ENCODE peak calls at places on chromosomes 11 and 22, in four cellular contexts. One of them, this sample, is unnamed.
A peak's percentile ranks its signal among the peaks of the same experiment; 100 is the strongest.

GRCh38 chr22:25816522-25817059 is 74.6 kb downstream of the MYO18B start:
- DNase-seq in CD4-positive, alpha-beta T cell: no peak
- DNase-seq in kidney epithelial cell: no peak
- DNase-seq in AG04449: no peak
- DNase-seq in this sample: no peak

GRCh38 chr22:27655582-27656185 is 145.9 kb downstream of the MN1 start:
- DNase-seq in AG04449: no peak
- DNase-seq in kidney epithelial cell: no peak
- DNase-seq in CD4-positive, alpha-beta T cell: no peak
- DNase-seq in this sample: no peak

GRCh38 chr22:24588370-24588755 is 4.5 kb downstream of the LRRC75B start:
- DNase-seq in CD4-positive, alpha-beta T cell: no peak
- DNase-seq in kidney epithelial cell: no peak
- DNase-seq in AG04449: no peak
- DNase-seq in this sample: no peak

GRCh38 chr11:86940122-86940777 is 14.9 kb downstream of the FZD4 start:
- DNase-seq in kidney epithelial cell: no peak
- DNase-seq in AG04449: no peak
- DNase-seq in CD4-positive, alpha-beta T cell: no peak
- DNase-seq in this sample: no peak

GRCh38 chr11:33936745-33937612 is 45.1 kb upstream of the LMO2 start:
- DNase-seq in kidney epithelial cell: no peak
- DNase-seq in CD4-positive, alpha-beta T cell: no peak
- DNase-seq in AG04449: no peak
- DNase-seq in this sample: no peak

GRCh38 chr11:61554172-61554988 is 26.5 kb downstream of the SYT7 start:
- DNase-seq in AG04449: no peak
- DNase-seq in CD4-positive, alpha-beta T cell: no peak
- DNase-seq in kidney epithelial cell: no peak
- DNase-seq in this sample: no peak

GRCh38 chr11:125624756-125625213 is at the start of gene CHEK1:
- DNase-seq in CD4-positive, alpha-beta T cell: no peak
- DNase-seq in AG04449: no peak
- DNase-seq in kidney epithelial cell: no peak
- DNase-seq in this sample: no peak

GRCh38 chr11:84412862-84413261 is 1126.7 kb upstream of the CCDC90B start:
- DNase-seq in kidney epithelial cell: no peak
- DNase-seq in CD4-positive, alpha-beta T cell: no peak
- DNase-seq in AG04449: no peak
- DNase-seq in this sample: no peak

GRCh38 chr11:96151501-96151900 is 191.5 kb downstream of the MAML2 start:
- DNase-seq in kidney epithelial cell: no peak
- DNase-seq in AG04449: no peak
- DNase-seq in CD4-positive, alpha-beta T cell: no peak
- DNase-seq in this sample: no peak

GRCh38 chr22:37559901-37560681 is at the start of gene CDC42EP1:
- DNase-seq in AG04449: no peak
- DNase-seq in CD4-positive, alpha-beta T cell: no peak
- DNase-seq in kidney epithelial cell: no peak
- DNase-seq in this sample: no peak

GRCh38 chr11:29119116-29119515 is 897.7 kb downstream of the KCNA4 start:
- DNase-seq in AG04449: no peak
- DNase-seq in kidney epithelial cell: no peak
- DNase-seq in CD4-positive, alpha-beta T cell: no peak
- DNase-seq in this sample: no peak

GRCh38 chr11:120304526-120304925 is 20.6 kb upstream of the TLCD5 start:
- DNase-seq in AG04449: no peak
- DNase-seq in kidney epithelial cell: no peak
- DNase-seq in CD4-positive, alpha-beta T cell: no peak
- DNase-seq in this sample: peak; percentile 52

GRCh38 chr11:20207781-20208621 is 47.7 kb upstream of the DBX1 start:
- DNase-seq in CD4-positive, alpha-beta T cell: no peak
- DNase-seq in kidney epithelial cell: no peak
- DNase-seq in AG04449: no peak
- DNase-seq in this sample: no peak

GRCh38 chr11:78654866-78655265 is 80.2 kb upstream of the NARS2 start:
- DNase-seq in CD4-positive, alpha-beta T cell: no peak
- DNase-seq in AG04449: no peak
- DNase-seq in kidney epithelial cell: no peak
- DNase-seq in this sample: no peak

GRCh38 chr11:37689951-37690350 is 1091.9 kb upstream of the RAG2 start:
- DNase-seq in CD4-positive, alpha-beta T cell: no peak
- DNase-seq in kidney epithelial cell: no peak
- DNase-seq in AG04449: peak; percentile 16
- DNase-seq in this sample: no peak

GRCh38 chr11:47998733-47999359 is 18.5 kb downstream of the PTPRJ start:
- DNase-seq in CD4-positive, alpha-beta T cell: no peak
- DNase-seq in AG04449: no peak
- DNase-seq in kidney epithelial cell: peak; percentile 81
- DNase-seq in this sample: peak; percentile 90

GRCh38 chr11:129280027-129280811 is 88.1 kb upstream of the ARHGAP32 start:
- DNase-seq in kidney epithelial cell: no peak
- DNase-seq in CD4-positive, alpha-beta T cell: no peak
- DNase-seq in AG04449: no peak
- DNase-seq in this sample: no peak

GRCh38 chr11:75878968-75879367 is 64.0 kb downstream of the UVRAG start:
- DNase-seq in kidney epithelial cell: no peak
- DNase-seq in CD4-positive, alpha-beta T cell: no peak
- DNase-seq in AG04449: no peak
- DNase-seq in this sample: no peak

GRCh38 chr11:68584097-68584496 is 100.2 kb upstream of the GAL start:
- DNase-seq in CD4-positive, alpha-beta T cell: peak; percentile 28
- DNase-seq in kidney epithelial cell: no peak
- DNase-seq in AG04449: no peak
- DNase-seq in this sample: no peak

GRCh38 chr11:19753451-19754041 is 40.9 kb downstream of the NAV2 start:
- DNase-seq in AG04449: no peak
- DNase-seq in kidney epithelial cell: no peak
- DNase-seq in CD4-positive, alpha-beta T cell: no peak
- DNase-seq in this sample: no peak

GRCh38 chr11:95829580-95830259 is 39.4 kb downstream of the CEP57 start:
- DNase-seq in AG04449: no peak
- DNase-seq in kidney epithelial cell: no peak
- DNase-seq in CD4-positive, alpha-beta T cell: no peak
- DNase-seq in this sample: no peak

GRCh38 chr11:65672982-65673381 is 10.3 kb upstream of the RELA start:
- DNase-seq in CD4-positive, alpha-beta T cell: no peak
- DNase-seq in AG04449: no peak
- DNase-seq in kidney epithelial cell: no peak
- DNase-seq in this sample: no peak

DNA sequence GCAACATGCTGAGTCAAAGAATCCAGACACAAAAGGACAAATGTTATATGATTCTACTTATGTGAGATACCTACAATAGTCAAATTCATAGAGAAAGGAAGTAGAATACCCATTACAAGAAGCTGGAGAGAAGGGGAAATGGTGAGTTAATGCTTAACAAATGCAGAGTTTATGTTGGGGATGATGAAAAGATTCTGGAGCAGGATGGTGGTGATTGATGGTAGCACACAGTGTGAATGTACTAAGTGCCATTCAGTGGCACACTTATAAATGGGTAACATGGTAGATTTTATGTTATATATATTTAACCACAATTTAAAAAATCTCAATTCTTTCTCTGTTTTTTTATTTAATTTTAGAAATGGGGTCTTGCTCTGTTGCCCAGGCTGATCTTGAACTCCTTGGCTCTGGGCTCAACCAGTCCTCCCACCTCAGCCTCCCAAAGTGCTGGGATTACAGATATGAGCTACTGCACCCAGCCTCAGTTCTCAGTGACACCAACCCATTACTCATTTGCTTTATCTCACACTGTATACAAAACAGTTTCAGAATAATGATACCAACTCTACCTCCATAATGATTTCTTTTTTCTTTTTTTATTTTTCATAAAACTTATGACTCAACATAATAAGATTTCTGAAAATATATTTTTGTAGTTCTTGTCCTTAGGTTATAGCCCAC is 9.6 kb upstream of the RELA start:
- DNase-seq in AG04449: no peak
- DNase-seq in CD4-positive, alpha-beta T cell: no peak
- DNase-seq in kidney epithelial cell: no peak
- DNase-seq in this sample: no peak
- TF ChIP-seq CTCF in AG04449: no peak
- TF ChIP-seq CTCF in CD4-positive, alpha-beta T cell: no peak
- TF ChIP-seq CTCF in kidney epithelial cell: no peak
- TF ChIP-seq CTCF in this sample: no peak

GRCh38 chr22:40635940-40636379 is 559 bp downstream of the MRTFA start:
- DNase-seq in CD4-positive, alpha-beta T cell: no peak
- DNase-seq in kidney epithelial cell: no peak
- DNase-seq in AG04449: no peak
- DNase-seq in this sample: no peak

GRCh38 chr22:40638261-40638660 is 1.7 kb upstream of the MRTFA start:
- DNase-seq in AG04449: no peak
- DNase-seq in CD4-positive, alpha-beta T cell: no peak
- DNase-seq in kidney epithelial cell: no peak
- DNase-seq in this sample: no peak

GRCh38 chr22:40635008-40635939 is 1.2 kb downstream of the MRTFA start:
- DNase-seq in CD4-positive, alpha-beta T cell: no peak
- DNase-seq in AG04449: no peak
- DNase-seq in kidney epithelial cell: no peak
- DNase-seq in this sample: no peak

GRCh38 chr22:40636380-40637180 is at the start of gene MRTFA:
- DNase-seq in CD4-positive, alpha-beta T cell: peak; percentile 99
- DNase-seq in kidney epithelial cell: peak; percentile 98
- DNase-seq in AG04449: peak; percentile 96
- DNase-seq in this sample: peak; percentile 87

DNA sequence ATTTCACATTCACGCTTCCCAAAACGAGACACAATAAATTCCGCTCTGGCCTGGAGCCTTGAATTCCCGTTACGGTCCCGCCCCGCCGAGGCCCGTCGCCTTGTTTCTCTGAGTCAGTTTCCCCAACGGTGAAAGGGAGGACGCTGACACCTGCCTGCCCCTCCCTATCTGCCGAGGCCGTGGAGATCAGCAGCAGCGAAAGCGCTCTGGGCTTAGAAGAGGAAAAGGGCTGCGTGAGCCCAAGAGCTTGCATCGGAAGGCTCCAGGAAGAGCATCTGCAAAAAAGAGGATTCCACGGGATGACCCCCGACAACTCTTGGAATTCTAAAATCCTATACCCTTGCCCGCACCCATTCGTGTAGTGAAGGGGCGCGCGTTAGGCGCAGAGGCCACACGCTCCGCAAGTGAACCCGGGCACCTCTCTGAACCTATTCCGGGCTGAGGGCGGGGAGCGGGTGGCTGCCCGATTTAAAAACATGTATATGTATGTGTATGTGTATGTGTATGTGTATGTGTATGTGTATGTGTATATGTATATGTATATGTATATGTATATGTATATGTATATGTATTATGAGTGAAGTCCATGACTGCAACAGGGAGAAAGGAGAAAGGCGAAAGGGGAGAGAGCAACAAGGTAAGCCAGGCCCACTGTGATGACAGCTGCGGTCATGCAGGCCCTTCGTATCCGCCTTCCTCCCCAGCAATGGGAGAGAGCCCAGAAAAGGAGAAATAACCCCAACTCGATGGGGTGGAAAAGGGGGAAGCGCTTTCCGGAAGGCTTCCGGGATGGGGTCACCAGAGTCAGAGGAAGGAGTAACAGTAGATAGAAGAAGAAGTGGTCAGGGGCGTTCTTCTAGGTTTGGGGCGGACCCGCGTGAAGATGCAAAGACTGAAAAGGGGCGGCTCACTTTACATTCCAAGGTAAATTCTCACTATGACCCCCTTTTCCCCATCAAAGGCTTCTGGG is 947 bp upstream of the MRTFA start:
- DNase-seq in CD4-positive, alpha-beta T cell: peak; percentile 31
- DNase-seq in AG04449: no peak
- DNase-seq in kidney epithelial cell: no peak
- DNase-seq in this sample: no peak
- TF ChIP-seq CTCF in CD4-positive, alpha-beta T cell: no peak
- TF ChIP-seq CTCF in AG04449: no peak
- TF ChIP-seq CTCF in kidney epithelial cell: no peak
- TF ChIP-seq CTCF in this sample: no peak

DNA sequence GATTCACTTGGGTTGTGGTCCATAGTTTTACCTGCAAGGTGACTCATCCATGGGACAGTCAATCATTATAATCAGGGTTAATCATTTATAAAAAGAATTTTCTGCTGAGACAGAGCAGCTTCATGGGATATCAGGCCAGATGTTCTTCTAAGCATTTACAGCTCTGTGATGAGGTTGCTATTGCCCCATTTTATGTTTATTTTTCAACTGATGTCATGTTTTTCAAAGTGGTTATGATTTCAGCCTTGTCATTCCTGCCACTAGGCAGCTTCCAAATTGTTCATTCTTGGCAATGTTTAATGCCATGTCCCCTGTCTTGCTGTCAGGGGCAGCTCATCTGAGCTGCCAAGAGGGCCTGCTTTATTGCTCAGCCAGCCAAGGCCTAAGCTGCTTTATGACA is 35.9 kb upstream of the ZBED5 start:
- DNase-seq in CD4-positive, alpha-beta T cell: no peak
- DNase-seq in kidney epithelial cell: peak; percentile 55
- DNase-seq in AG04449: no peak
- DNase-seq in this sample: no peak
- TF ChIP-seq CTCF in CD4-positive, alpha-beta T cell: no peak
- TF ChIP-seq CTCF in kidney epithelial cell: peak; percentile 24
- TF ChIP-seq CTCF in AG04449: peak; percentile 29
- TF ChIP-seq CTCF in this sample: peak; percentile 25

GRCh38 chr11:113906038-113906437 is 1.4 kb downstream of the HTR3B start:
- DNase-seq in CD4-positive, alpha-beta T cell: no peak
- DNase-seq in kidney epithelial cell: no peak
- DNase-seq in AG04449: no peak
- DNase-seq in this sample: no peak
- TF ChIP-seq CTCF in CD4-positive, alpha-beta T cell: no peak
- TF ChIP-seq CTCF in kidney epithelial cell: no peak
- TF ChIP-seq CTCF in AG04449: no peak
- TF ChIP-seq CTCF in this sample: peak; percentile 33

This sample was measured in epithelial cell of proximal tubule.